ENCODE peak calls at places on chromosomes 6 and 20, in ten cellular contexts. A is uterus, V is Peyer's patch, B is HepG2, X is heart left ventricle, K is H54, W is lower leg skin, F is adrenal gland, N is ovary, O is thyroid gland. E is an unnamed sample.

GRCh38 chr6:169156108-169156821 is 97.4 kb downstream of the THBS2 start:
- DNase-seq in A (no peak), V (no peak), B (no peak), X (no peak), K (no peak), W (peak; percentile 70), F (no peak), N (no peak), O (no peak), E (no peak)

GRCh38 chr6:54094837-54095236 is 16.4 kb upstream of the MLIP start:
- DNase-seq in A (no peak), V (no peak), B (no peak), X (no peak), K (no peak), W (no peak), F (no peak), N (no peak), O (no peak), E (no peak)

GRCh38 chr6:112232845-112233256 is 21.5 kb downstream of the LAMA4 start:
- DNase-seq in A (no peak), V (no peak), B (no peak), X (peak; percentile 41), K (no peak), W (no peak), F (peak; percentile 43), N (no peak), O (no peak), E (no peak)

GRCh38 chr6:147099974-147100373 is 104.2 kb upstream of the STXBP5 start:
- DNase-seq in A (no peak), V (no peak), B (no peak), X (no peak), K (peak; percentile 5), W (no peak), F (no peak), N (no peak), O (no peak), E (no peak)

GRCh38 chr6:111731404-111732195 is 125.9 kb upstream of the TRAF3IP2 start:
- DNase-seq in A (no peak), V (no peak), B (no peak), X (no peak), K (no peak), W (no peak), F (no peak), N (no peak), O (no peak), E (no peak)

GRCh38 chr6:47727391-47727790 is 29.0 kb downstream of the ADGRF4 start:
- DNase-seq in A (no peak), V (no peak), B (no peak), X (no peak), K (no peak), W (no peak), F (no peak), N (no peak), O (no peak), E (no peak)

GRCh38 chr6:89921691-89922090 is 27.4 kb downstream of the GJA10 start:
- DNase-seq in A (no peak), V (no peak), B (no peak), X (no peak), K (peak; percentile 54), W (no peak), F (no peak), N (no peak), O (no peak), E (no peak)

GRCh38 chr6:131129657-131130545 is 5.4 kb upstream of the AKAP7 start:
- DNase-seq in A (no peak), V (no peak), B (no peak), X (no peak), K (no peak), W (no peak), F (no peak), N (no peak), O (no peak), E (no peak)

GRCh38 chr6:88840289-88840688 is 123.1 kb downstream of the RNGTT start:
- DNase-seq in A (no peak), V (no peak), B (no peak), X (no peak), K (no peak), W (no peak), F (no peak), N (no peak), O (no peak), E (no peak)

GRCh38 chr20:9407805-9408421 is 106.5 kb upstream of the LAMP5 start:
- DNase-seq in A (peak; percentile 24), V (no peak), B (peak; percentile 65), X (peak; percentile 33), K (peak; percentile 22), W (no peak), F (peak; percentile 54), N (no peak), O (peak; percentile 75), E (peak; percentile 42)

GRCh38 chr20:52179331-52180166 is 12.0 kb downstream of the ZFP64 start:
- DNase-seq in A (no peak), V (no peak), B (no peak), X (no peak), K (no peak), W (no peak), F (no peak), N (no peak), O (no peak), E (no peak)

GRCh38 chr20:16607364-16608264 is 34.4 kb upstream of the KIF16B start:
- DNase-seq in A (no peak), V (peak; percentile 54), B (peak; percentile 37), X (no peak), K (no peak), W (no peak), F (no peak), N (no peak), O (no peak), E (no peak)
- TF ChIP-seq POLR2A in A (no peak), V (no peak), B (no peak), X (no peak), K (no peak), W (no peak), F (no peak), N (no peak), O (no peak), E (no peak)

GRCh38 chr20:14525439-14525838 is 188.0 kb upstream of the FLRT3 start:
- DNase-seq in A (no peak), V (no peak), B (no peak), X (no peak), K (no peak), W (no peak), F (no peak), N (no peak), O (no peak), E (no peak)

GRCh38 chr20:14521016-14521415 is 183.6 kb upstream of the FLRT3 start:
- DNase-seq in A (no peak), V (no peak), B (no peak), X (no peak), K (no peak), W (no peak), F (no peak), N (no peak), O (no peak), E (no peak)

GRCh38 chr20:14521436-14521835 is 184.0 kb upstream of the FLRT3 start:
- DNase-seq in A (no peak), V (no peak), B (no peak), X (no peak), K (no peak), W (no peak), F (no peak), N (no peak), O (no peak), E (no peak)

GRCh38 chr20:14522595-14522994 is 185.2 kb upstream of the FLRT3 start:
- DNase-seq in A (no peak), V (no peak), B (no peak), X (no peak), K (no peak), W (no peak), F (no peak), N (no peak), O (no peak), E (no peak)

GRCh38 chr20:14523090-14523489 is 185.7 kb upstream of the FLRT3 start:
- DNase-seq in A (no peak), V (no peak), B (no peak), X (no peak), K (no peak), W (no peak), F (no peak), N (no peak), O (no peak), E (no peak)
- TF ChIP-seq POLR2A in A (no peak), V (no peak), B (no peak), X (no peak), K (no peak), W (no peak), F (no peak), N (no peak), O (no peak), E (no peak)

DNA sequence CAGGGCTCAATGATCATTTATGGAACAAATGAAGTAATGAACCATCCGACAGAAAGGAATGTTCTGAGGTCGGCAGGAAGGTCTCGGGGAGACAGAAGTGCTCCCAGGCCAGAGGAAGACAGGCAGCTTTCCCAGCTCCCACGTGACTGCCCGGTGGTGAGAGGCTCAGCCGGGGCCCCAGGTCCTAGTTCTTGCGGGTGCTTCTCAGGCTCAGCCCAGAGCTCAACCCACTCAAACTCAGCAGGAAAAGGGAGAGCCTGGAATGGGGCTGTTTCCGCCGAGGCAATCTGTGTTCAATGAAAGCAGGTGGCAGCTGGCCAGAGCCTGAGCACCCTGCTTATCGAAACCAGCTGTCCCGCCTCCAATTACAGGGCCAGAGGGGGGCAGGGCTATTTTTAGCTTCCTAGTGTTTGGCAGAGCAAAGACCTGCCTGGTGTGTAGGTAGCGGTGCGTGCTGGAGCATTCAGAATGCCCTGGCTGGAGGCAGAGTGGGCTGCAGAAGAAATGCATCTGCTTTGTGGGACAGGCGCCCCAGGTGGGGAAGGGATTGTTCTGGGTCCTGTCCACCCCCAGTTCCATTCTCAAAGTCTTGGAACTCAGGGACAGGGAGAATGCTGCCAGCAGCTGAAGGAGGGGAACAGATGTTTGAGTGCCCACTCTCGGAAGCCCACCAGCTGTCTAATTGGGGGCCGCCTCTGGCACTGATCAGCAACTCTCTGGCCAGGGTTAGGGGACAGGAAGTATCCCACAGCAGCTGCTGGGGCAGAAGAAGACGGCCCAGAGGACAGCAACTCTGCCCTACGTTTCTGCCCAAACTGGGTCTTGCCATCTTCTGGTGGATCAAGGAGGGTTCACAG is 145.0 kb downstream of the PREX1 start:
- DNase-seq in A (peak; percentile 69), V (peak; percentile 82), B (peak; percentile 60), X (peak; percentile 94), K (peak; percentile 56), W (no peak), F (peak; percentile 93), N (peak; percentile 92), O (peak; percentile 99), E (peak; percentile 81)
- TF ChIP-seq POLR2A in A (no peak), V (no peak), B (no peak), X (no peak), K (no peak), W (no peak), F (peak; percentile 68), N (no peak), O (peak; percentile 57), E (no peak)

GRCh38 chr6:108260126-108260808 is 573 bp downstream of the SNX3 start:
- DNase-seq in A (no peak), V (peak; percentile 52), B (no peak), X (peak; percentile 45), K (no peak), W (peak; percentile 89), F (peak; percentile 65), N (no peak), O (peak; percentile 52), E (peak; percentile 90)

GRCh38 chr6:108263371-108263770 is 2.5 kb upstream of the SNX3 start:
- DNase-seq in A (no peak), V (no peak), B (no peak), X (no peak), K (no peak), W (no peak), F (no peak), N (no peak), O (no peak), E (no peak)

GRCh38 chr6:108260809-108261569 is at the start of gene SNX3:
- DNase-seq in A (peak; percentile 95), V (peak; percentile 98), B (peak; percentile 93), X (peak; percentile 97), K (peak; percentile 90), W (peak; percentile 99), F (peak; percentile 97), N (peak; percentile 95), O (peak; percentile 99), E (peak; percentile 98)
- TF ChIP-seq POLR2A in A (peak; percentile 67), V (peak; percentile 55), B (peak; percentile 61), X (no peak), K (peak; percentile 72), W (no peak), F (peak; percentile 87), N (peak; percentile 75), O (peak; percentile 93), E (peak; percentile 94)